ENCODE peak calls at places on chromosomes 4 and X, in ten cellular contexts. J, Z, Y, A, Q, F, V, D, U and G are unnamed samples.

GRCh38 chrX:34884693-34885277 is 57.8 kb upstream of the FAM47B start:
- DNase-seq in J (no peak), D (no peak), F (no peak), U (peak), V (peak), Z (no peak), Y (no peak), Q (no peak), A (peak), G (no peak)

GRCh38 chr4:60981534-60981933 is 218.6 kb upstream of the ADGRL3 start:
- DNase-seq in Q (no peak), Z (no peak), D (no peak), U (no peak), F (no peak), J (no peak), A (no peak), Y (no peak), V (no peak), G (no peak)

GRCh38 chr4:169159614-169160013 is 111.1 kb downstream of the SH3RF1 start:
- DNase-seq in V (peak), D (no peak), F (no peak), Q (no peak), A (peak), Y (no peak), J (no peak), U (no peak), Z (no peak), G (no peak)

GRCh38 chrX:2272337-2272736 is 228.4 kb downstream of the DHRSX start:
- DNase-seq in Q (no peak), J (no peak), V (no peak), A (no peak), F (no peak), Z (no peak), Y (no peak), U (no peak), D (no peak), G (no peak)

GRCh38 chrX:41471786-41472185 is 24.6 kb downstream of the NYX start:
- DNase-seq in A (no peak), J (no peak), D (no peak), Y (no peak), U (no peak), F (no peak), V (no peak), Q (no peak), Z (no peak), G (no peak)

GRCh38 chr4:117093581-117093980 is 8.2 kb upstream of the TRAM1L1 start:
- DNase-seq in J (no peak), U (no peak), D (no peak), V (no peak), Z (no peak), Q (no peak), A (no peak), F (no peak), Y (no peak), G (no peak)

GRCh38 chr4:185134176-185134869 is 8.7 kb upstream of the SLC25A4 start:
- DNase-seq in D (no peak), U (no peak), J (no peak), Q (peak), F (no peak), A (peak), Y (no peak), V (peak), Z (no peak), G (peak)

GRCh38 chrX:14064632-14065432 is 35.1 kb upstream of the GEMIN8 start:
- DNase-seq in J (no peak), Q (no peak), D (no peak), U (no peak), F (no peak), A (no peak), Y (no peak), Z (no peak), V (no peak), G (no peak)

GRCh38 chrX:43882294-43882681 is at the start of gene MAOB:
- DNase-seq in V (no peak), A (no peak), J (no peak), D (no peak), F (no peak), Y (no peak), U (no peak), Z (peak), Q (peak), G (peak)

GRCh38 chrX:53049127-53049517 is 533 bp downstream of the GPR173 start:
- DNase-seq in Z (no peak), Q (no peak), Y (no peak), F (no peak), J (no peak), A (no peak), V (no peak), D (no peak), U (no peak), G (no peak)